ENCODE peak calls at places on chromosomes 12 and 14, in four cellular contexts. J, R, L and F are unnamed samples.

GRCh38 chr12:93790472-93791152 is 113.4 kb downstream of the CRADD start:
- DNase-seq in J (no peak), R (peak; percentile 35), L (no peak), F (no peak)

GRCh38 chr12:121810833-121811433 is 7.1 kb downstream of the SETD1B start:
- DNase-seq in J (no peak), R (no peak), L (no peak), F (no peak)

GRCh38 chr14:92589213-92589852 is 75.8 kb downstream of the RIN3 start:
- DNase-seq in J (no peak), R (no peak), L (no peak), F (no peak)

GRCh38 chr12:7907009-7907408 is 29.0 kb downstream of the SLC2A3 start:
- DNase-seq in J (peak; percentile 22), R (peak; percentile 52), L (no peak), F (peak; percentile 87)

GRCh38 chr12:121812921-121813896 is 9.4 kb downstream of the SETD1B start:
- DNase-seq in J (peak; percentile 65), R (peak; percentile 39), L (no peak), F (peak; percentile 46)

GRCh38 chr12:21775130-21775920 is 819 bp upstream of the KCNJ8 start:
- DNase-seq in J (no peak), R (no peak), L (no peak), F (no peak)

GRCh38 chr12:59023861-59024424 is 103.6 kb upstream of the LRIG3 start:
- DNase-seq in J (no peak), R (no peak), L (no peak), F (no peak)

GRCh38 chr14:92486881-92487280 is 26.7 kb upstream of the RIN3 start:
- DNase-seq in J (no peak), R (no peak), L (no peak), F (no peak)

GRCh38 chr12:124520258-124520657 is 47.2 kb downstream of the NCOR2 start:
- DNase-seq in J (no peak), R (no peak), L (peak; percentile 82), F (peak; percentile 92)

GRCh38 chr12:54143233-54143986 is 45.4 kb downstream of the SMUG1 start:
- DNase-seq in J (no peak), R (no peak), L (no peak), F (no peak)

GRCh38 chr14:70018713-70019201 is 139.5 kb downstream of the SMOC1 start:
- DNase-seq in J (peak; percentile 57), R (no peak), L (no peak), F (no peak)

GRCh38 chr14:92943855-92944570 is 21.1 kb downstream of the CHGA start:
- DNase-seq in J (no peak), R (peak; percentile 29), L (no peak), F (no peak)

GRCh38 chr12:77686760-77687159 is 143.9 kb upstream of the NAV3 start:
- DNase-seq in J (no peak), R (no peak), L (no peak), F (no peak)

GRCh38 chr12:45183263-45183662 is 32.6 kb upstream of the ANO6 start:
- DNase-seq in J (no peak), R (no peak), L (no peak), F (no peak)

GRCh38 chr14:93116676-93117200 is 1.0 kb upstream of the ITPK1 start:
- DNase-seq in J (no peak), R (no peak), L (no peak), F (no peak)

GRCh38 chr12:92259291-92259690 is 113.6 kb upstream of the BTG1 start:
- DNase-seq in J (no peak), R (no peak), L (no peak), F (no peak)

GRCh38 chr12:64611430-64612286 is 1.4 kb downstream of the RASSF3 start:
- DNase-seq in J (peak; percentile 33), R (no peak), L (no peak), F (peak; percentile 56)

GRCh38 chr14:70254476-70254961 is 65.8 kb upstream of the SLC8A3 start:
- DNase-seq in J (peak; percentile 58), R (peak; percentile 8), L (no peak), F (peak; percentile 84)

GRCh38 chr12:5188413-5188930 is 144.8 kb downstream of the KCNA5 start:
- DNase-seq in J (no peak), R (no peak), L (no peak), F (no peak)

GRCh38 chr12:84911331-84912190 is 1.0 kb downstream of the SLC6A15 start:
- DNase-seq in J (peak; percentile 88), R (no peak), L (no peak), F (peak; percentile 24)

GRCh38 chr12:45235087-45236025 is 19.5 kb downstream of the ANO6 start:
- DNase-seq in J (no peak), R (no peak), L (no peak), F (peak; percentile 63)

GRCh38 chr14:99475179-99475578 is 5.5 kb downstream of the SETD3 start:
- DNase-seq in J (peak; percentile 42), R (no peak), L (no peak), F (peak; percentile 14)

GRCh38 chr14:28756896-28757570 is 9.6 kb upstream of the FOXG1 start:
- DNase-seq in J (peak; percentile 54), R (peak; percentile 9), L (no peak), F (peak; percentile 23)

GRCh38 chr12:101209319-101210302 is at the start of gene SLC5A8:
- DNase-seq in J (peak; percentile 25), R (no peak), L (no peak), F (peak; percentile 19)

GRCh38 chr14:71583246-71583645 is 349.0 kb upstream of the RGS6 start:
- DNase-seq in J (no peak), R (no peak), L (no peak), F (no peak)

GRCh38 chr14:31592619-31593018 is 31.4 kb downstream of the NUBPL start:
- DNase-seq in J (no peak), R (no peak), L (no peak), F (no peak)

GRCh38 chr12:109963743-109964429 is 32.3 kb downstream of the GIT2 start:
- DNase-seq in J (no peak), R (no peak), L (no peak), F (peak; percentile 26)

GRCh38 chr12:108145011-108145410 is 15.9 kb downstream of the WSCD2 start:
- DNase-seq in J (no peak), R (no peak), L (no peak), F (no peak)

GRCh38 chr12:124774462-124775167 is 89.0 kb downstream of the SCARB1 start:
- DNase-seq in J (no peak), R (no peak), L (peak; percentile 78), F (no peak)

GRCh38 chr12:88142610-88142991 is 494 bp downstream of the TMTC3 start:
- DNase-seq in J (peak; percentile 52), R (peak; percentile 17), L (no peak), F (peak; percentile 26)

GRCh38 chr12:754871-755562 is 2.6 kb downstream of the WNK1 start:
- DNase-seq in J (no peak), R (peak; percentile 15), L (no peak), F (no peak)

GRCh38 chr12:55831407-55831880 is 2.1 kb upstream of the DNAJC14 start:
- DNase-seq in J (no peak), R (no peak), L (no peak), F (no peak)

GRCh38 chr14:21268612-21269251 is 510 bp downstream of the HNRNPC start:
- DNase-seq in J (peak; percentile 76), R (peak; percentile 42), L (no peak), F (peak; percentile 53)

GRCh38 chr14:35050652-35051051 is 4.6 kb downstream of the FAM177A1 start:
- DNase-seq in J (no peak), R (peak; percentile 44), L (no peak), F (no peak)

GRCh38 chr12:31119531-31120211 is 46.0 kb downstream of the DDX11 start:
- DNase-seq in J (no peak), R (no peak), L (no peak), F (no peak)

GRCh38 chr12:49955899-49956662 is 5.5 kb downstream of the AQP2 start:
- DNase-seq in J (no peak), R (no peak), L (no peak), F (no peak)
- H3K27me3 ChIP-seq in J (no peaks in the 10 kb centered on the region), R (peaks cover 11% of the 10 kb centered on the region), L (peaks cover 7% of the 10 kb centered on the region), F (peaks cover 15% of the 10 kb centered on the region)

GRCh38 chr12:75720807-75721206 is 209.4 kb upstream of the KRR1 start:
- DNase-seq in J (no peak), R (no peak), L (no peak), F (peak; percentile 62)

GRCh38 chr12:75722714-75723200 is 211.3 kb upstream of the KRR1 start:
- DNase-seq in J (peak; percentile 76), R (peak; percentile 15), L (peak; percentile 77), F (peak; percentile 67)

GRCh38 chr12:75724913-75725312 is 213.5 kb upstream of the KRR1 start:
- DNase-seq in J (peak; percentile 19), R (no peak), L (no peak), F (peak; percentile 35)

GRCh38 chr12:75721231-75721641 is 209.8 kb upstream of the KRR1 start:
- DNase-seq in J (no peak), R (no peak), L (no peak), F (no peak)

GRCh38 chr12:75721790-75722189 is 210.4 kb upstream of the KRR1 start:
- DNase-seq in J (no peak), R (no peak), L (no peak), F (no peak)
- H3K27me3 ChIP-seq in J (no peaks in the 10 kb centered on the region), R (no peaks in the 10 kb centered on the region), L (no peaks in the 10 kb centered on the region), F (no peaks in the 10 kb centered on the region)

GRCh38 chr12:48021485-48022179 is 17.4 kb upstream of the COL2A1 start:
- DNase-seq in J (no peak), R (no peak), L (no peak), F (no peak)
- H3K27me3 ChIP-seq in J (no peaks in the 10 kb centered on the region), R (peaks cover 37% of the 10 kb centered on the region), L (no peaks in the 10 kb centered on the region), F (no peaks in the 10 kb centered on the region)

GRCh38 chr12:50725011-50725899 is 38.6 kb upstream of the ATF1 start:
- DNase-seq in J (no peak), R (no peak), L (no peak), F (peak; percentile 30)

GRCh38 chr12:50720085-50720484 is 43.8 kb upstream of the ATF1 start:
- DNase-seq in J (no peak), R (no peak), L (no peak), F (no peak)

GRCh38 chr12:50723870-50724269 is 40.0 kb upstream of the ATF1 start:
- DNase-seq in J (no peak), R (no peak), L (no peak), F (no peak)

GRCh38 chr12:50718760-50719159 is 45.1 kb upstream of the ATF1 start:
- DNase-seq in J (no peak), R (no peak), L (no peak), F (no peak)

GRCh38 chr12:50720501-50720900 is 43.4 kb upstream of the ATF1 start:
- DNase-seq in J (no peak), R (no peak), L (no peak), F (no peak)
- H3K27me3 ChIP-seq in J (no peaks in the 10 kb centered on the region), R (no peaks in the 10 kb centered on the region), L (no peaks in the 10 kb centered on the region), F (no peaks in the 10 kb centered on the region)

DNA sequence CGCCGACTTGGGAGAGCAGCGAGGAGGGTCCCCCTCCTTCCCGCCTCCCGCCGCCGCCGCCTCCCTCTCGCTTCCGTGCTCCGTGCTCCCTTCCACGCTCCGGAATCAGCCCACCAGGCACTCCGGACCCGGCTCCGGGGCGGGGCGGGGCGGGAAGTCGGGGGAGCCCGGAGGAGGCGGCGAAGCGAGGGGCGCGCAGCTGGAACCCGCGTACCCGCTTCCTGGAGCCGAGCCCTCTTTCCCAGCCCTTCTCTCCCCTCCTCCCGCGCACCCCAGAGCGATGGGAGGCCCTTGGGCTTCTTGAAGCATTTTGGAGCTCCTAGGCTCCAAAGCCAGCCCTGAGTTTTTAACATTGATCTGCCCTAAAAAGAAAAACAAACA is at the start of gene SYNDIG1L:
- DNase-seq in J (no peak), R (no peak), L (no peak), F (no peak)
- H3K27me3 ChIP-seq in J (no peaks in the 10 kb centered on the region), R (no peaks in the 10 kb centered on the region), L (no peaks in the 10 kb centered on the region), F (no peaks in the 10 kb centered on the region)

GRCh38 chr14:103932791-103933490 is 4.7 kb downstream of the TDRD9 start:
- DNase-seq in J (no peak), R (no peak), L (no peak), F (no peak)
- H3K27me3 ChIP-seq in J (no peaks in the 10 kb centered on the region), R (no peaks in the 10 kb centered on the region), L (no peaks in the 10 kb centered on the region), F (no peaks in the 10 kb centered on the region)